ENCODE peak calls at places on chromosomes 12 and 14, in eight cellular contexts. One of them, this sample, is unnamed.

GRCh38 chr14:73235531-73236155 is 1.7 kb upstream of the PAPLN start:
- DNase-seq in uterus: no peak
- DNase-seq in cardiac muscle cell: peak
- DNase-seq in ovary: peak
- DNase-seq in effector memory CD4-positive, alpha-beta T cell: no peak
- DNase-seq in fibroblast of lung: peak
- DNase-seq in lower lobe of right lung: no peak
- DNase-seq in endodermal cell: peak
- DNase-seq in this sample: no peak

GRCh38 chr14:89617471-89618291 is 200.6 kb upstream of the FOXN3 start:
- DNase-seq in fibroblast of lung: peak
- DNase-seq in ovary: no peak
- DNase-seq in endodermal cell: peak
- DNase-seq in lower lobe of right lung: no peak
- DNase-seq in effector memory CD4-positive, alpha-beta T cell: peak
- DNase-seq in cardiac muscle cell: peak
- DNase-seq in uterus: no peak
- DNase-seq in this sample: no peak

GRCh38 chr12:70091021-70091521 is 152.2 kb upstream of the CNOT2 start:
- DNase-seq in uterus: no peak
- DNase-seq in endodermal cell: no peak
- DNase-seq in effector memory CD4-positive, alpha-beta T cell: no peak
- DNase-seq in fibroblast of lung: no peak
- DNase-seq in cardiac muscle cell: no peak
- DNase-seq in lower lobe of right lung: no peak
- DNase-seq in ovary: no peak
- DNase-seq in this sample: no peak

GRCh38 chr12:55729592-55730446 is 1.0 kb upstream of the CD63 start:
- DNase-seq in endodermal cell: peak
- DNase-seq in uterus: peak
- DNase-seq in effector memory CD4-positive, alpha-beta T cell: peak
- DNase-seq in lower lobe of right lung: peak
- DNase-seq in ovary: peak
- DNase-seq in fibroblast of lung: peak
- DNase-seq in cardiac muscle cell: peak
- DNase-seq in this sample: peak

GRCh38 chr14:69424139-69424923 is 25.8 kb downstream of the SLC39A9 start:
- DNase-seq in endodermal cell: no peak
- DNase-seq in lower lobe of right lung: no peak
- DNase-seq in effector memory CD4-positive, alpha-beta T cell: no peak
- DNase-seq in fibroblast of lung: peak
- DNase-seq in ovary: no peak
- DNase-seq in cardiac muscle cell: no peak
- DNase-seq in uterus: no peak
- DNase-seq in this sample: no peak

GRCh38 chr12:47021298-47021697 is 58.1 kb upstream of the PCED1B start:
- DNase-seq in cardiac muscle cell: peak
- DNase-seq in endodermal cell: no peak
- DNase-seq in ovary: no peak
- DNase-seq in fibroblast of lung: peak
- DNase-seq in uterus: no peak
- DNase-seq in effector memory CD4-positive, alpha-beta T cell: no peak
- DNase-seq in lower lobe of right lung: no peak
- DNase-seq in this sample: no peak

GRCh38 chr14:64649383-64649998 is 54.7 kb upstream of the PLEKHG3 start:
- DNase-seq in fibroblast of lung: peak
- DNase-seq in lower lobe of right lung: no peak
- DNase-seq in endodermal cell: peak
- DNase-seq in effector memory CD4-positive, alpha-beta T cell: no peak
- DNase-seq in uterus: peak
- DNase-seq in cardiac muscle cell: peak
- DNase-seq in ovary: no peak
- DNase-seq in this sample: no peak

GRCh38 chr12:120497524-120498150 is 1.7 kb downstream of the DYNLL1 start:
- DNase-seq in effector memory CD4-positive, alpha-beta T cell: no peak
- DNase-seq in cardiac muscle cell: peak
- DNase-seq in fibroblast of lung: peak
- DNase-seq in uterus: no peak
- DNase-seq in endodermal cell: no peak
- DNase-seq in lower lobe of right lung: no peak
- DNase-seq in ovary: no peak
- DNase-seq in this sample: no peak

GRCh38 chr12:2049604-2050540 is 2.9 kb upstream of the CACNA1C start:
- DNase-seq in ovary: no peak
- DNase-seq in fibroblast of lung: peak
- DNase-seq in effector memory CD4-positive, alpha-beta T cell: no peak
- DNase-seq in endodermal cell: no peak
- DNase-seq in uterus: no peak
- DNase-seq in cardiac muscle cell: peak
- DNase-seq in lower lobe of right lung: no peak
- DNase-seq in this sample: no peak

GRCh38 chr14:52314521-52315354 is 626 bp downstream of the PTGER2 start:
- DNase-seq in effector memory CD4-positive, alpha-beta T cell: peak
- DNase-seq in ovary: peak
- DNase-seq in uterus: peak
- DNase-seq in cardiac muscle cell: peak
- DNase-seq in lower lobe of right lung: peak
- DNase-seq in endodermal cell: peak
- DNase-seq in fibroblast of lung: peak
- DNase-seq in this sample: no peak

GRCh38 chr12:4435537-4435936 is 10.1 kb downstream of the FGF6 start:
- DNase-seq in effector memory CD4-positive, alpha-beta T cell: no peak
- DNase-seq in cardiac muscle cell: no peak
- DNase-seq in lower lobe of right lung: no peak
- DNase-seq in ovary: no peak
- DNase-seq in endodermal cell: peak
- DNase-seq in uterus: no peak
- DNase-seq in fibroblast of lung: no peak
- DNase-seq in this sample: no peak

GRCh38 chr14:61219673-61220072 is 61.5 kb downstream of the TMEM30B start:
- DNase-seq in lower lobe of right lung: no peak
- DNase-seq in effector memory CD4-positive, alpha-beta T cell: no peak
- DNase-seq in cardiac muscle cell: no peak
- DNase-seq in endodermal cell: no peak
- DNase-seq in uterus: no peak
- DNase-seq in fibroblast of lung: no peak
- DNase-seq in ovary: no peak
- DNase-seq in this sample: no peak

GRCh38 chr12:3200779-3201738 is 123.9 kb downstream of the TSPAN9 start:
- DNase-seq in ovary: peak
- DNase-seq in lower lobe of right lung: no peak
- DNase-seq in endodermal cell: peak
- DNase-seq in uterus: no peak
- DNase-seq in fibroblast of lung: no peak
- DNase-seq in effector memory CD4-positive, alpha-beta T cell: no peak
- DNase-seq in cardiac muscle cell: peak
- DNase-seq in this sample: no peak

GRCh38 chr12:3203713-3204112 is 126.5 kb downstream of the TSPAN9 start:
- DNase-seq in ovary: no peak
- DNase-seq in cardiac muscle cell: no peak
- DNase-seq in effector memory CD4-positive, alpha-beta T cell: no peak
- DNase-seq in endodermal cell: peak
- DNase-seq in lower lobe of right lung: no peak
- DNase-seq in fibroblast of lung: no peak
- DNase-seq in uterus: no peak
- DNase-seq in this sample: no peak

GRCh38 chr12:3200032-3200617 is 122.9 kb downstream of the TSPAN9 start:
- DNase-seq in effector memory CD4-positive, alpha-beta T cell: no peak
- DNase-seq in cardiac muscle cell: peak
- DNase-seq in lower lobe of right lung: no peak
- DNase-seq in ovary: peak
- DNase-seq in uterus: no peak
- DNase-seq in fibroblast of lung: peak
- DNase-seq in endodermal cell: peak
- DNase-seq in this sample: peak

GRCh38 chr12:3202734-3203446 is 125.7 kb downstream of the TSPAN9 start:
- DNase-seq in ovary: peak
- DNase-seq in effector memory CD4-positive, alpha-beta T cell: no peak
- DNase-seq in endodermal cell: peak
- DNase-seq in lower lobe of right lung: no peak
- DNase-seq in uterus: peak
- DNase-seq in cardiac muscle cell: peak
- DNase-seq in fibroblast of lung: no peak
- DNase-seq in this sample: peak

DNA sequence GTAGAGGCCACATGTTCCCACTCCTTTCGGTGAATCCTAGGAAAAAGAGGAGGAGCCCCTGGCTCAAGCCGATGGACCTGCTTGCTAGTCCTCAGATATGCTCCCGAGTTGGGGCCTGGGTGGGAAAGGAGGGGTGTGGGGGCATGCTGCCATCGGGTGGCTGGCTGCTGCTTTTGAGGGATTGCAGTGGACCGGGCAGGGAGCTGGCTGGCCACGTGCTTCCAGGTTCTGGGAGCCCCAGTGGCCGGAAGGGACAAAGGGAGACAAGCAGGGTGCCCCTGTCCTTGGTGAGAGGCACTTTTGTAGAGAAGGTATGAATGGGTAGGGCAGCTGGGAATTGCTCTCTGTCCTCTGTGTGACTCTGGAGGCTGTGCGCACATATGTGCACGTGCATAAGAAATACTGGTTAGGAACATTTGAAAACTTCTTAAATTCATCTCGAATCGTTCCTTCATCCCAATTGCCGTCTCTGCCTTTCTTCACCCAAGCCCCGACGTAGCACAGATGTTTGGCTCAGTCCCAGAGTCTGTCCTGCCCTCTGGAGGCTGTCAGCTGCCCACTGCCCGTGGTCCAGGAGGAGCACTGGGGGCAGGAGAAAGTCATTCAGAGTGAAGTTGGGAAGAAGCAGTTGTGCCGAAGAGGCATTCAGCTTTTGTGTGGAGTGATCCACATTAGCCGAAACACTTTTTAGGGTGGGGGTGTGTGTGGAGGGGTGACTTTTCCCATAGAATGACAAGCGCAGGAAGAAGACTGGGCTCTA is 124.7 kb downstream of the TSPAN9 start:
- DNase-seq in effector memory CD4-positive, alpha-beta T cell: no peak
- DNase-seq in endodermal cell: peak
- DNase-seq in fibroblast of lung: no peak
- DNase-seq in ovary: no peak
- DNase-seq in lower lobe of right lung: no peak
- DNase-seq in cardiac muscle cell: peak
- DNase-seq in uterus: no peak
- DNase-seq in this sample: no peak
- H3K4me3 ChIP-seq in effector memory CD4-positive, alpha-beta T cell: no peak
- H3K4me3 ChIP-seq in endodermal cell: no peak
- H3K4me3 ChIP-seq in fibroblast of lung: no peak
- H3K4me3 ChIP-seq in ovary: no peak
- H3K4me3 ChIP-seq in lower lobe of right lung: no peak
- H3K4me3 ChIP-seq in cardiac muscle cell: peak
- H3K4me3 ChIP-seq in uterus: no peak
- H3K4me3 ChIP-seq in this sample: peak

GRCh38 chr14:101409006-101409543 is 152.2 kb upstream of the DIO3 start:
- DNase-seq in ovary: no peak
- DNase-seq in fibroblast of lung: no peak
- DNase-seq in endodermal cell: no peak
- DNase-seq in cardiac muscle cell: no peak
- DNase-seq in uterus: no peak
- DNase-seq in lower lobe of right lung: no peak
- DNase-seq in effector memory CD4-positive, alpha-beta T cell: no peak
- DNase-seq in this sample: no peak
- H3K27ac ChIP-seq in ovary: no peak
- H3K27ac ChIP-seq in fibroblast of lung: peak
- H3K27ac ChIP-seq in endodermal cell: no peak
- H3K27ac ChIP-seq in cardiac muscle cell: no peak
- H3K27ac ChIP-seq in uterus: peak
- H3K27ac ChIP-seq in lower lobe of right lung: peak
- H3K27ac ChIP-seq in effector memory CD4-positive, alpha-beta T cell: no peak
- H3K27ac ChIP-seq in this sample: no peak

DNA sequence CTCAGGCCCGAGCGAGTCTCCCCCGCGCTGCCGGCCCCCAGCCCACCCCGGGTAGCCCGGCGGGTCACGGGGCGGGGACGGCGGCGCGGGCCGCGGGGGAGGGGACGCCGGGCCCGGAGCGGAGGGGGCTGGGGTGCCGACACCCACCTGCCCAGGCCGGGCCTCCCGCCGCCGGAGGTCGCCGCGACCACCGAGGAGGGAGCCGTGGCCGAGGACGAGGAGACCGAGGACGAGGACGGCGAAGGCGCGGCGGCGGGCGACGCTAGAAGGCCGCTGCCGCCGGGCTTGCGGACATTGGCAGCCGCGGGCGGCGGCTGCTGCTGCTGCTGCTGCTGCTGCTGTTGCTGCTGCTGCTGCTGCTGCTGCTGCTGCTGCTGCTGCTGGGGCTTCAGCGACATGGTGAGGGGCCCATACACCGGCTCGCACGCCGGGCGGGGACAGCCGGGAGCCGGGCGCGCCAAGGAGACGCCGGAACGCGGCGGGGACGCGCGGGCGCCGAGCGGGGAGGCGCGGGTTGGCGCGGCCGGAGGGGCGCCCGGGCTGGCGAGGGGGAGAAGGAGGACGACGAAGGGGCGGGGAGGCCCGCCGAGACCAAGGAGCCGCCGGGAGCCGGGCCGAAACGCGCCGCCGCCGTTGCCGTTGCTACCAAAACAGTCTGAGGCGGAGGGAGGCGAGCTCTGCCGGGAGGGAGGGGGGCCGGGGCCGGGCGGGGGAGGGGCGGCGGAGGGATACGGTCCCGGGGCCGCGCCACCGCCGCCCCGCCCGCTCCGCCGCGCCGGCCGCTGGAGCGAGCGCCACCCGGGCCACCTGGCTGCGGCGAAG is at the start of gene ATXN2:
- DNase-seq in ovary: peak
- DNase-seq in cardiac muscle cell: peak
- DNase-seq in uterus: peak
- DNase-seq in endodermal cell: peak
- DNase-seq in effector memory CD4-positive, alpha-beta T cell: peak
- DNase-seq in lower lobe of right lung: peak
- DNase-seq in fibroblast of lung: no peak
- DNase-seq in this sample: peak
- H3K4me3 ChIP-seq in ovary: peak
- H3K4me3 ChIP-seq in cardiac muscle cell: peak
- H3K4me3 ChIP-seq in uterus: peak
- H3K4me3 ChIP-seq in endodermal cell: peak
- H3K4me3 ChIP-seq in effector memory CD4-positive, alpha-beta T cell: peak
- H3K4me3 ChIP-seq in lower lobe of right lung: peak
- H3K4me3 ChIP-seq in fibroblast of lung: peak
- H3K4me3 ChIP-seq in this sample: peak

GRCh38 chr14:101004176-101004575 is 100.7 kb upstream of the RTL1 start:
- DNase-seq in fibroblast of lung: no peak
- DNase-seq in endodermal cell: no peak
- DNase-seq in ovary: peak
- DNase-seq in lower lobe of right lung: no peak
- DNase-seq in effector memory CD4-positive, alpha-beta T cell: no peak
- DNase-seq in uterus: no peak
- DNase-seq in cardiac muscle cell: no peak
- DNase-seq in this sample: no peak

GRCh38 chr14:101004954-101005353 is 101.4 kb upstream of the RTL1 start:
- DNase-seq in ovary: peak
- DNase-seq in endodermal cell: no peak
- DNase-seq in cardiac muscle cell: peak
- DNase-seq in fibroblast of lung: peak
- DNase-seq in lower lobe of right lung: no peak
- DNase-seq in effector memory CD4-positive, alpha-beta T cell: no peak
- DNase-seq in uterus: no peak
- DNase-seq in this sample: no peak

GRCh38 chr14:101000711-101001110 is 97.2 kb upstream of the RTL1 start:
- DNase-seq in ovary: no peak
- DNase-seq in uterus: no peak
- DNase-seq in effector memory CD4-positive, alpha-beta T cell: no peak
- DNase-seq in endodermal cell: no peak
- DNase-seq in fibroblast of lung: peak
- DNase-seq in lower lobe of right lung: no peak
- DNase-seq in cardiac muscle cell: no peak
- DNase-seq in this sample: no peak

GRCh38 chr14:101002738-101003137 is 99.2 kb upstream of the RTL1 start:
- DNase-seq in effector memory CD4-positive, alpha-beta T cell: no peak
- DNase-seq in cardiac muscle cell: no peak
- DNase-seq in endodermal cell: no peak
- DNase-seq in ovary: peak
- DNase-seq in lower lobe of right lung: no peak
- DNase-seq in uterus: no peak
- DNase-seq in fibroblast of lung: no peak
- DNase-seq in this sample: no peak

GRCh38 chr14:101001311-101002069 is 98.0 kb upstream of the RTL1 start:
- DNase-seq in cardiac muscle cell: peak
- DNase-seq in ovary: no peak
- DNase-seq in fibroblast of lung: peak
- DNase-seq in endodermal cell: no peak
- DNase-seq in uterus: no peak
- DNase-seq in lower lobe of right lung: no peak
- DNase-seq in effector memory CD4-positive, alpha-beta T cell: no peak
- DNase-seq in this sample: no peak
- H3K27ac ChIP-seq in cardiac muscle cell: no peak
- H3K27ac ChIP-seq in ovary: no peak
- H3K27ac ChIP-seq in fibroblast of lung: no peak
- H3K27ac ChIP-seq in endodermal cell: no peak
- H3K27ac ChIP-seq in uterus: no peak
- H3K27ac ChIP-seq in lower lobe of right lung: no peak
- H3K27ac ChIP-seq in effector memory CD4-positive, alpha-beta T cell: no peak
- H3K27ac ChIP-seq in this sample: no peak